ENCODE peak calls at places on chromosomes 1 and 21, in four cellular contexts. U is HFFc6, V is T-helper 2 cell, E is dermis microvascular lymphatic vessel endothelial cell. C is an unnamed sample.
A peak's percentile ranks its signal among the peaks of the same experiment; 100 is the strongest.

GRCh38 chr1:19735419-19736127 is 64.1 kb downstream of the TMCO4 start:
- DNase-seq in V (no peak), U (peak; percentile 98), E (no peak), C (peak; percentile 89)

GRCh38 chr1:98119793-98120192 is 199.0 kb upstream of the DPYD start:
- DNase-seq in V (no peak), U (no peak), E (peak; percentile 49), C (peak; percentile 38)

GRCh38 chr21:43209575-43210453 is 41.0 kb downstream of the CRYAA start:
- DNase-seq in E (no peak), V (no peak), U (no peak), C (peak; percentile 98)

GRCh38 chr1:229835226-229835625 is 209.2 kb downstream of the URB2 start:
- DNase-seq in U (no peak), V (no peak), E (no peak), C (no peak)

GRCh38 chr1:12060500-12060899 is 2.6 kb upstream of the TNFRSF8 start:
- DNase-seq in E (no peak), V (no peak), U (no peak), C (no peak)

GRCh38 chr1:245311887-245312286 is 157.1 kb downstream of the KIF26B start:
- DNase-seq in E (no peak), U (no peak), V (no peak), C (no peak)

GRCh38 chr1:97308131-97308530 is 586.5 kb downstream of the PTBP2 start:
- DNase-seq in E (no peak), V (no peak), U (peak; percentile 36), C (no peak)

GRCh38 chr1:53367503-53368313 is 39.8 kb upstream of the LRP8 start:
- DNase-seq in U (no peak), E (no peak), V (no peak), C (no peak)

GRCh38 chr1:157155658-157156057 is 17.5 kb upstream of the ETV3 start:
- DNase-seq in E (no peak), U (no peak), V (no peak), C (no peak)

GRCh38 chr1:58575831-58576726 is 973 bp downstream of the TACSTD2 start:
- DNase-seq in E (peak; percentile 62), V (no peak), U (no peak), C (no peak)

GRCh38 chr1:194935864-194936263 is 1672.4 kb downstream of the KCNT2 start:
- DNase-seq in U (no peak), V (no peak), E (no peak), C (no peak)

GRCh38 chr1:13593511-13594131 is 10.0 kb downstream of the PDPN start:
- DNase-seq in E (peak; percentile 61), U (no peak), V (no peak), C (no peak)

GRCh38 chr1:208232639-208233038 is 11.5 kb downstream of the PLXNA2 start:
- DNase-seq in E (no peak), U (no peak), V (no peak), C (no peak)

GRCh38 chr1:247103777-247104591 is at the start of gene ZNF669:
- DNase-seq in U (peak; percentile 93), V (peak; percentile 68), E (peak; percentile 96), C (peak; percentile 98)

GRCh38 chr1:119083980-119084379 is 56.5 kb downstream of the WARS2 start:
- DNase-seq in E (no peak), U (no peak), V (no peak), C (no peak)

GRCh38 chr1:32266926-32267645 is 16.0 kb downstream of the LCK start:
- DNase-seq in E (peak; percentile 97), U (peak; percentile 47), V (no peak), C (no peak)

GRCh38 chr1:161473363-161473762 is 31.9 kb upstream of the FCGR2A start:
- DNase-seq in U (peak; percentile 22), E (peak; percentile 11), V (no peak), C (peak; percentile 48)

GRCh38 chr1:79902418-79902817 is 895.9 kb upstream of the ADGRL4 start:
- DNase-seq in V (no peak), U (no peak), E (no peak), C (no peak)

GRCh38 chr1:22870201-22870871 is 102.3 kb downstream of the LACTBL1 start:
- DNase-seq in U (no peak), E (peak; percentile 16), V (no peak), C (no peak)

GRCh38 chr1:25194576-25195020 is 37.7 kb downstream of the SYF2 start:
- DNase-seq in V (no peak), U (no peak), E (no peak), C (no peak)

GRCh38 chr1:53051676-53052075 is 10.3 kb upstream of the PODN start:
- DNase-seq in U (no peak), V (no peak), E (no peak), C (no peak)

GRCh38 chr1:116066868-116067563 is 44.2 kb upstream of the MAB21L3 start:
- DNase-seq in V (no peak), E (no peak), U (peak; percentile 60), C (peak; percentile 10)

GRCh38 chr21:37153193-37153934 is 80.3 kb downstream of the TTC3 start:
- DNase-seq in U (peak; percentile 69), V (no peak), E (peak; percentile 30), C (peak; percentile 80)

GRCh38 chr1:27341525-27342252 is at the start of gene SYTL1:
- DNase-seq in E (peak; percentile 30), V (peak; percentile 37), U (peak; percentile 57), C (peak; percentile 49)

GRCh38 chr1:191904991-191905390 is 253.3 kb upstream of the RGS18 start:
- DNase-seq in E (no peak), U (no peak), V (no peak), C (no peak)

GRCh38 chr1:234774971-234775370 is 165.0 kb upstream of the IRF2BP2 start:
- DNase-seq in U (no peak), V (no peak), E (no peak), C (no peak)

GRCh38 chr1:39398278-39399010 is 93.0 kb upstream of the BMP8A start:
- DNase-seq in E (peak; percentile 94), V (no peak), U (peak; percentile 98), C (peak; percentile 99)

GRCh38 chr1:13699936-13700520 is at the start of gene PRDM2:
- DNase-seq in E (peak; percentile 48), U (no peak), V (peak; percentile 41), C (no peak)

GRCh38 chr1:83857108-83857507 is 141.8 kb downstream of the TTLL7 start:
- DNase-seq in U (peak; percentile 17), V (no peak), E (no peak), C (no peak)

GRCh38 chr1:30419831-30420230 is 303.6 kb downstream of the MATN1 start:
- DNase-seq in V (no peak), U (no peak), E (no peak), C (no peak)

GRCh38 chr1:11923069-11923826 is 3.0 kb downstream of the KIAA2013 start:
- DNase-seq in E (no peak), V (no peak), U (no peak), C (no peak)

GRCh38 chr1:156911587-156912298 is 8.7 kb upstream of the LRRC71 start:
- DNase-seq in U (no peak), V (no peak), E (no peak), C (no peak)

GRCh38 chr1:248756636-248757035 is 1.1 kb upstream of the LYPD8 start:
- DNase-seq in E (no peak), U (no peak), V (no peak), C (no peak)

GRCh38 chr1:7493711-7494110 is 277.4 kb upstream of the VAMP3 start:
- DNase-seq in E (no peak), U (no peak), V (no peak), C (no peak)

GRCh38 chr1:9315411-9316079 is 22.9 kb downstream of the SPSB1 start:
- DNase-seq in U (peak; percentile 63), V (no peak), E (peak; percentile 41), C (no peak)

GRCh38 chr21:45599146-45599581 is 44.4 kb upstream of the PCBP3 start:
- DNase-seq in E (no peak), V (no peak), U (no peak), C (no peak)